ENCODE peak calls at places on chromosome 5, in five cellular contexts. One of them, this sample, is unnamed.
A peak's percentile ranks its signal among the peaks of the same experiment; 100 is the strongest.

GRCh38 chr5:191036-191948 is at the start of gene LRRC14B:
- DNase-seq in HT-29: no peak
- DNase-seq in NB4: no peak
- DNase-seq in stimulated activated CD8-positive, alpha-beta memory T cell treated with anti-CD3 and anti-CD28 coated beads, Interleukin-4, amount 100 ng/mL, for 24 hours: no peak
- DNase-seq in HS-27A: no peak
- DNase-seq in this sample: no peak

GRCh38 chr5:39811381-39811780 is 386.6 kb upstream of the DAB2 start:
- DNase-seq in NB4: no peak
- DNase-seq in HS-27A: no peak
- DNase-seq in stimulated activated CD8-positive, alpha-beta memory T cell treated with anti-CD3 and anti-CD28 coated beads, Interleukin-4, amount 100 ng/mL, for 24 hours: no peak
- DNase-seq in HT-29: no peak
- DNase-seq in this sample: no peak

GRCh38 chr5:124735169-124735858 is 11.1 kb downstream of the ZNF608 start:
- DNase-seq in HT-29: no peak
- DNase-seq in HS-27A: no peak
- DNase-seq in stimulated activated CD8-positive, alpha-beta memory T cell treated with anti-CD3 and anti-CD28 coated beads, Interleukin-4, amount 100 ng/mL, for 24 hours: no peak
- DNase-seq in NB4: no peak
- DNase-seq in this sample: no peak

GRCh38 chr5:126531543-126532120 is 63.4 kb downstream of the ALDH7A1 start:
- DNase-seq in HT-29: no peak
- DNase-seq in stimulated activated CD8-positive, alpha-beta memory T cell treated with anti-CD3 and anti-CD28 coated beads, Interleukin-4, amount 100 ng/mL, for 24 hours: no peak
- DNase-seq in NB4: no peak
- DNase-seq in HS-27A: no peak
- DNase-seq in this sample: no peak

GRCh38 chr5:86807046-86807712 is 189.4 kb downstream of the COX7C start:
- DNase-seq in NB4: no peak
- DNase-seq in HT-29: no peak
- DNase-seq in stimulated activated CD8-positive, alpha-beta memory T cell treated with anti-CD3 and anti-CD28 coated beads, Interleukin-4, amount 100 ng/mL, for 24 hours: no peak
- DNase-seq in HS-27A: no peak
- DNase-seq in this sample: no peak

GRCh38 chr5:54774281-54775171 is 210.9 kb downstream of the ESM1 start:
- DNase-seq in stimulated activated CD8-positive, alpha-beta memory T cell treated with anti-CD3 and anti-CD28 coated beads, Interleukin-4, amount 100 ng/mL, for 24 hours: no peak
- DNase-seq in HS-27A: no peak
- DNase-seq in HT-29: no peak
- DNase-seq in NB4: no peak
- DNase-seq in this sample: no peak

GRCh38 chr5:27571681-27572080 is 533.3 kb upstream of the CDH9 start:
- DNase-seq in stimulated activated CD8-positive, alpha-beta memory T cell treated with anti-CD3 and anti-CD28 coated beads, Interleukin-4, amount 100 ng/mL, for 24 hours: no peak
- DNase-seq in HT-29: no peak
- DNase-seq in NB4: no peak
- DNase-seq in HS-27A: no peak
- DNase-seq in this sample: peak; percentile 41

GRCh38 chr5:1946122-1946677 is 63.5 kb upstream of the IRX4 start:
- DNase-seq in stimulated activated CD8-positive, alpha-beta memory T cell treated with anti-CD3 and anti-CD28 coated beads, Interleukin-4, amount 100 ng/mL, for 24 hours: no peak
- DNase-seq in HS-27A: no peak
- DNase-seq in HT-29: no peak
- DNase-seq in NB4: no peak
- DNase-seq in this sample: no peak

GRCh38 chr5:137487600-137487999 is 11.5 kb downstream of the SPOCK1 start:
- DNase-seq in stimulated activated CD8-positive, alpha-beta memory T cell treated with anti-CD3 and anti-CD28 coated beads, Interleukin-4, amount 100 ng/mL, for 24 hours: no peak
- DNase-seq in HT-29: no peak
- DNase-seq in NB4: no peak
- DNase-seq in HS-27A: no peak
- DNase-seq in this sample: peak; percentile 55

GRCh38 chr5:174571662-174572397 is 152.6 kb upstream of the MSX2 start:
- DNase-seq in stimulated activated CD8-positive, alpha-beta memory T cell treated with anti-CD3 and anti-CD28 coated beads, Interleukin-4, amount 100 ng/mL, for 24 hours: no peak
- DNase-seq in HT-29: peak; percentile 92
- DNase-seq in HS-27A: no peak
- DNase-seq in NB4: no peak
- DNase-seq in this sample: no peak

GRCh38 chr5:63963080-63963735 is 963 bp upstream of the HTR1A start:
- DNase-seq in HT-29: peak; percentile 78
- DNase-seq in HS-27A: peak; percentile 7
- DNase-seq in stimulated activated CD8-positive, alpha-beta memory T cell treated with anti-CD3 and anti-CD28 coated beads, Interleukin-4, amount 100 ng/mL, for 24 hours: no peak
- DNase-seq in NB4: peak; percentile 72
- DNase-seq in this sample: peak; percentile 41

GRCh38 chr5:168282120-168282519 is 9.3 kb upstream of the WWC1 start:
- DNase-seq in stimulated activated CD8-positive, alpha-beta memory T cell treated with anti-CD3 and anti-CD28 coated beads, Interleukin-4, amount 100 ng/mL, for 24 hours: no peak
- DNase-seq in NB4: peak; percentile 69
- DNase-seq in HS-27A: no peak
- DNase-seq in HT-29: no peak
- DNase-seq in this sample: no peak

GRCh38 chr5:69364414-69364813 is 4.9 kb downstream of the AK6 start:
- DNase-seq in stimulated activated CD8-positive, alpha-beta memory T cell treated with anti-CD3 and anti-CD28 coated beads, Interleukin-4, amount 100 ng/mL, for 24 hours: no peak
- DNase-seq in NB4: peak; percentile 59
- DNase-seq in HT-29: peak; percentile 39
- DNase-seq in HS-27A: no peak
- DNase-seq in this sample: no peak

GRCh38 chr5:33734541-33734940 is 157.2 kb downstream of the ADAMTS12 start:
- DNase-seq in HS-27A: no peak
- DNase-seq in stimulated activated CD8-positive, alpha-beta memory T cell treated with anti-CD3 and anti-CD28 coated beads, Interleukin-4, amount 100 ng/mL, for 24 hours: no peak
- DNase-seq in NB4: no peak
- DNase-seq in HT-29: no peak
- DNase-seq in this sample: no peak

This sample was measured in HS-5.